ENCODE peak calls at places on chromosome 16, in six cellular contexts. X is uterus, L is thoracic aorta, I is stomach, Q is mucosa of descending colon, S is PC-3. U is an unnamed sample.

GRCh38 chr16:12412252-12412651 is 391.4 kb downstream of the CPPED1 start:
- DNase-seq in I (no peak), L (no peak), S (no peak), X (no peak), Q (no peak), U (no peak)

GRCh38 chr16:53530741-53531140 is 27.7 kb upstream of the AKTIP start:
- DNase-seq in S (no peak), L (no peak), X (no peak), Q (no peak), I (no peak), U (no peak)

GRCh38 chr16:84227548-84227947 is 12.3 kb downstream of the KCNG4 start:
- DNase-seq in Q (no peak), X (no peak), I (no peak), L (no peak), S (no peak), U (no peak)

GRCh38 chr16:69031877-69032301 is 73.6 kb upstream of the HAS3 start:
- DNase-seq in Q (peak), S (peak), X (no peak), L (no peak), I (peak), U (no peak)

GRCh38 chr16:85017151-85017550 is 5.8 kb upstream of the ZDHHC7 start:
- DNase-seq in L (no peak), I (no peak), S (peak), X (no peak), Q (no peak), U (no peak)

GRCh38 chr16:67183627-67184452 is at the start of gene MATCAP1:
- DNase-seq in L (peak), I (peak), X (peak), S (peak), Q (peak), U (peak)

GRCh38 chr16:19138601-19139000 is 24.8 kb downstream of the ITPRIPL2 start:
- DNase-seq in S (peak), I (peak), Q (peak), X (peak), L (no peak), U (peak)

GRCh38 chr16:31440511-31441184 is 1.9 kb downstream of the ZNF843 start:
- DNase-seq in I (no peak), X (no peak), L (no peak), Q (no peak), S (no peak), U (no peak)

GRCh38 chr16:9072806-9073341 is 18.6 kb upstream of the HAPSTR1 start:
- DNase-seq in S (peak), Q (no peak), L (no peak), X (no peak), I (no peak), U (no peak)

GRCh38 chr16:75559564-75560372 is 3.7 kb upstream of the TMEM231 start:
- DNase-seq in X (no peak), L (no peak), S (no peak), I (no peak), Q (no peak), U (peak)

GRCh38 chr16:11493531-11493929 is 93.2 kb downstream of the LITAF start:
- DNase-seq in S (no peak), X (no peak), I (no peak), Q (no peak), L (no peak), U (peak)

GRCh38 chr16:22016927-22017326 is 9.0 kb downstream of the MOSMO start:
- DNase-seq in I (no peak), Q (no peak), S (no peak), X (no peak), L (no peak), U (no peak)

GRCh38 chr16:81823111-81823510 is 44.0 kb downstream of the PLCG2 start:
- DNase-seq in I (peak), S (no peak), L (no peak), Q (peak), X (no peak), U (no peak)

GRCh38 chr16:727291-727977 is 528 bp downstream of the HAGHL start:
- DNase-seq in I (no peak), X (no peak), Q (no peak), S (no peak), L (no peak), U (no peak)

GRCh38 chr16:84478172-84478948 is 26.1 kb downstream of the MEAK7 start:
- DNase-seq in I (peak), S (peak), X (no peak), Q (no peak), L (no peak), U (no peak)

GRCh38 chr16:56547949-56548567 is 16.8 kb upstream of the MT4 start:
- DNase-seq in S (no peak), L (no peak), X (no peak), I (no peak), Q (no peak), U (no peak)

GRCh38 chr16:67415872-67416793 is at the start of gene ZDHHC1:
- DNase-seq in X (peak), I (peak), Q (peak), S (peak), L (no peak), U (peak)

GRCh38 chr16:89325861-89326471 is 108.5 kb downstream of the ZNF778 start:
- DNase-seq in Q (peak), S (peak), X (peak), I (peak), L (no peak), U (peak)
- H3K4me3 ChIP-seq in Q (no peak), S (no peak), X (no peak), I (no peak), L (peak), U (no peak)

GRCh38 chr16:5508371-5508770 is 410.8 kb upstream of the EEF2KMT start:
- DNase-seq in L (no peak), Q (peak), I (no peak), X (no peak), S (no peak), U (no peak)

GRCh38 chr16:5510819-5511370 is 413.3 kb upstream of the EEF2KMT start:
- DNase-seq in S (no peak), Q (no peak), L (no peak), X (no peak), I (no peak), U (no peak)

GRCh38 chr16:5512037-5512436 is 414.4 kb upstream of the EEF2KMT start:
- DNase-seq in L (no peak), Q (no peak), I (no peak), X (no peak), S (no peak), U (no peak)

GRCh38 chr16:5509336-5509735 is 411.7 kb upstream of the EEF2KMT start:
- DNase-seq in Q (no peak), I (no peak), X (no peak), S (no peak), L (no peak), U (no peak)

GRCh38 chr16:5509794-5510193 is 412.2 kb upstream of the EEF2KMT start:
- DNase-seq in L (no peak), X (no peak), Q (peak), I (peak), S (no peak), U (no peak)
- H3K4me3 ChIP-seq in L (no peak), X (no peak), Q (no peak), I (no peak), S (no peak), U (no peak)

GRCh38 chr16:16092925-16093624 is 130.2 kb downstream of the ABCC6 start:
- DNase-seq in X (no peak), Q (peak), S (no peak), L (no peak), I (peak), U (peak)

GRCh38 chr16:16086653-16087446 is 136.4 kb downstream of the ABCC6 start:
- DNase-seq in I (no peak), L (no peak), X (peak), Q (no peak), S (no peak), U (peak)

GRCh38 chr16:16084874-16085273 is 135.5 kb downstream of the ABCC1 start:
- DNase-seq in X (no peak), I (no peak), L (no peak), S (no peak), Q (no peak), U (no peak)

GRCh38 chr16:16093625-16094332 is 129.5 kb downstream of the ABCC6 start:
- DNase-seq in L (no peak), Q (no peak), S (no peak), I (no peak), X (no peak), U (no peak)

DNA sequence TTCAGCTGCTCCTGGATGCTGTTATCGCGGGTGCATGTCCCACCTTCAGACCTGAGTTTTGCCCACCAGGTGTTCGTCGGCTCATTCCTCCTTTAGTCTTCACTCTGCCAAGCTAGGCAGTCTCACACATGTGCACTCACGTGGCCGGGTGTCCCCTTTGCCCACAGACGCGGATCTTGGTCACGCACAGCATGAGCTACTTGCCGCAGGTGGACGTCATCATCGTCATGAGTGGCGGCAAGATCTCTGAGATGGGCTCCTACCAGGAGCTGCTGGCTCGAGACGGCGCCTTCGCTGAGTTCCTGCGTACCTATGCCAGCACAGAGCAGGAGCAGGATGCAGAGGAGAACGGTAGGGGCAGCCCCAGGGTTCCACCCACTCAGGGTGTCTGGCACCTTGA is 133.1 kb downstream of the ABCC6 start:
- DNase-seq in I (no peak), L (no peak), Q (no peak), X (no peak), S (no peak), U (no peak)
- H3K4me3 ChIP-seq in I (no peak), L (no peak), Q (no peak), X (no peak), S (no peak), U (no peak)

GRCh38 chr16:30369091-30369937 is 980 bp downstream of the TBC1D10B start:
- DNase-seq in Q (no peak), X (no peak), L (no peak), I (no peak), S (peak), U (no peak)

GRCh38 chr16:30366511-30366910 is 3.8 kb downstream of the TBC1D10B start:
- DNase-seq in I (no peak), L (no peak), S (peak), Q (no peak), X (no peak), U (no peak)

GRCh38 chr16:30368792-30369090 is 1.6 kb downstream of the TBC1D10B start:
- DNase-seq in I (no peak), L (no peak), Q (no peak), X (no peak), S (no peak), U (no peak)

GRCh38 chr16:30368122-30368791 is 2.0 kb downstream of the TBC1D10B start:
- DNase-seq in X (no peak), L (no peak), S (peak), I (no peak), Q (no peak), U (no peak)

DNA sequence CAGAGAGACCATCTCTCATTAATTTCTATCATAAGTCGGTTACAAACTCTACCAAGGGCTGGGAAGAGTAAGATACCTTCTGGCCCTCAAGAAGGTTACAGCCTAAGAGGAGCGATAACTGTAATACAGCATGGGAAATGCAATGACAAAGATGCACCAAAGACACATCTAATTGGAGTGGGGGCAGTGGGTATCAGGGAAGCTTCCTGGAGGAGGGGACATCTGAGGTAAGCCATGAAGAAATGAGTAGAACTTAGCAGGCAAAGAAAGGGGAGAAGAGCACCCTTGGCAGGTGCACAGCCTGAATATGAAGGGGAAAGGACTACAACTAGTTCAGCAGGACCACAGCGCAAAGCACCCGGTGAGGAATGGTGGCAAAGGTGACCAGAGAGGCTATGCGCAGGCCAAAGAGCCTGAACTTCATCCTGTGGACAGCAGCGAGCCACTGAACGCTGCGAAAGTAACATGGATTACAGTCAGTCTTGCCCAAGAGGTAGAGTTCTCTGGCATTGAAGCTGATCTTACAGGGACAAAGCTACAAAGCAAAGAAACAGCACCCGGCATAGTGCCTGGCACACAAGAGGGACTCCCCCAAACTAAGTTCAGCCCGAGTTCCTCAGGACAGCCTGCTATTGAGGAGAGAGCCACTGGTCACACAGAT is 2.8 kb downstream of the TBC1D10B start:
- DNase-seq in X (no peak), I (no peak), L (no peak), Q (no peak), S (peak), U (no peak)
- H3K4me3 ChIP-seq in X (peak), I (peak), L (peak), Q (no peak), S (peak), U (no peak)

GRCh38 chr16:27108051-27108770 is 41.5 kb downstream of the C16orf82 start:
- DNase-seq in Q (no peak), L (no peak), S (no peak), X (no peak), I (no peak), U (no peak)

GRCh38 chr16:27109666-27110523 is 43.2 kb downstream of the C16orf82 start:
- DNase-seq in S (peak), L (peak), Q (peak), I (peak), X (peak), U (peak)

GRCh38 chr16:27107185-27107592 is 40.5 kb downstream of the C16orf82 start:
- DNase-seq in I (no peak), X (no peak), L (no peak), Q (peak), S (peak), U (no peak)

GRCh38 chr16:27110524-27110896 is 43.8 kb downstream of the C16orf82 start:
- DNase-seq in S (no peak), I (no peak), X (no peak), L (no peak), Q (no peak), U (no peak)

GRCh38 chr16:27108826-27109665 is 42.3 kb downstream of the C16orf82 start:
- DNase-seq in S (no peak), X (no peak), Q (no peak), I (no peak), L (no peak), U (no peak)
- H3K4me3 ChIP-seq in S (no peak), X (no peak), Q (no peak), I (peak), L (peak), U (peak)

DNA sequence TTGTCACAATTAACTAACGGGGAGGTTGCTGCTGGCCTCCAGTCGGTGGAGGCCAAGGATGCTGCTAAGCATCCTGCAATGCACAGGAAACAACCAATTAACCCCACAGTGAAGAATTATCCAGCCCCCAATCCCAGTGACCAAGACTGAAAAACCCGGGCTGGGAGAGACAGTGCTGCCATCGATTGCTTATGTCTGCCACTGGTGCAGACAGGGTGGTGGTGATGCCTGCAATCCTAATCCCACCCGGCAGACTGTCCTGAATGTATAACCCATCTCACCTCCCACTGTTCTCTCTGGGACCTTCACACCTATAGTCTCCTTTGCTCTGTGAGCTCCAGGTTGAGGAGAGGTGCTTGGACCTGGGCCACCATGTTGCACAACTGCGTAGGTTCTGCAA is 42.3 kb upstream of the KLHDC4 start:
- DNase-seq in L (no peak), Q (no peak), X (no peak), I (no peak), S (no peak), U (no peak)
- H3K4me3 ChIP-seq in L (no peak), Q (no peak), X (no peak), I (no peak), S (no peak), U (no peak)

GRCh38 chr16:5025171-5025632 is 8.5 kb downstream of the NAGPA start:
- DNase-seq in X (no peak), L (no peak), Q (peak), S (no peak), I (peak), U (peak)
- H3K4me3 ChIP-seq in X (no peak), L (no peak), Q (no peak), S (no peak), I (no peak), U (no peak)